ENCODE peak calls at places on chromosome 13, in ten cellular contexts. A is PC-3; J is stimulated activated CD8-positive, alpha-beta memory T cell treated with anti-CD3 and anti-CD28 coated beads, Interleukin-7, amount 100 ng/mL, for 1 hour; Q is AG04450; C is mucosa of gallbladder; B is T-helper 22 cell; Y is NCI-H510A treated with DMSO at 0.1 percent for 48 hours; D is hypothalamus; L is ELR; S is CD4-positive, CD25-positive, alpha-beta regulatory T cell. H is an unnamed sample.

GRCh38 chr13:21580736-21581135 is 23.2 kb downstream of the MICU2 start:
- DNase-seq in A (no peak), J (no peak), Q (no peak), C (no peak), B (no peak), Y (no peak), D (no peak), L (no peak), S (no peak), H (no peak)

GRCh38 chr13:92716749-92717148 is 509.9 kb upstream of the GPC6 start:
- DNase-seq in A (peak), J (no peak), Q (no peak), C (no peak), B (no peak), Y (no peak), D (no peak), L (peak), S (no peak), H (no peak)

GRCh38 chr13:23715762-23716235 is 145.6 kb downstream of the TNFRSF19 start:
- DNase-seq in A (peak), J (no peak), Q (no peak), C (peak), B (no peak), Y (no peak), D (no peak), L (peak), S (no peak), H (peak)

GRCh38 chr13:35988648-35989081 is 142.5 kb downstream of the DCLK1 start:
- DNase-seq in A (no peak), J (no peak), Q (no peak), C (no peak), B (no peak), Y (peak), D (no peak), L (no peak), S (no peak), H (no peak)

GRCh38 chr13:41561179-41561578 is 103.8 kb downstream of the RGCC start:
- DNase-seq in A (no peak), J (no peak), Q (no peak), C (no peak), B (no peak), Y (no peak), D (no peak), L (no peak), S (no peak), H (no peak)

GRCh38 chr13:42667638-42668037 is 93.7 kb downstream of the TNFSF11 start:
- DNase-seq in A (no peak), J (no peak), Q (no peak), C (no peak), B (no peak), Y (no peak), D (no peak), L (no peak), S (no peak), H (no peak)

GRCh38 chr13:32001392-32001768 is 30.2 kb upstream of the FRY start:
- DNase-seq in A (peak), J (no peak), Q (no peak), C (peak), B (no peak), Y (peak), D (no peak), L (peak), S (no peak), H (peak)

GRCh38 chr13:49791753-49792549 is 531 bp downstream of the KPNA3 start:
- DNase-seq in A (peak), J (no peak), Q (no peak), C (peak), B (peak), Y (peak), D (peak), L (peak), S (peak), H (peak)

GRCh38 chr13:81106348-81106747 is 765.4 kb upstream of the SPRY2 start:
- DNase-seq in A (no peak), J (no peak), Q (no peak), C (no peak), B (no peak), Y (no peak), D (no peak), L (no peak), S (no peak), H (no peak)

GRCh38 chr13:51874651-51875050 is 12.9 kb downstream of the CCDC70 start:
- DNase-seq in A (no peak), J (no peak), Q (no peak), C (no peak), B (no peak), Y (peak), D (no peak), L (no peak), S (no peak), H (no peak)

GRCh38 chr13:38309397-38309796 is 40.3 kb upstream of the UFM1 start:
- DNase-seq in A (peak), J (no peak), Q (no peak), C (no peak), B (no peak), Y (no peak), D (no peak), L (peak), S (no peak), H (no peak)

GRCh38 chr13:21106089-21106488 is 44.7 kb upstream of the LATS2 start:
- DNase-seq in A (peak), J (no peak), Q (peak), C (no peak), B (no peak), Y (no peak), D (no peak), L (peak), S (no peak), H (no peak)

GRCh38 chr13:26459276-26460131 is 98.0 kb upstream of the WASF3 start:
- DNase-seq in A (peak), J (no peak), Q (no peak), C (no peak), B (no peak), Y (no peak), D (no peak), L (peak), S (no peak), H (no peak)

GRCh38 chr13:31192306-31192705 is 7.5 kb upstream of the B3GLCT start:
- DNase-seq in A (no peak), J (no peak), Q (no peak), C (no peak), B (no peak), Y (no peak), D (peak), L (no peak), S (no peak), H (no peak)

GRCh38 chr13:108495686-108496363 is 133.6 kb upstream of the MYO16 start:
- DNase-seq in A (no peak), J (no peak), Q (no peak), C (no peak), B (peak), Y (no peak), D (no peak), L (no peak), S (peak), H (peak)

GRCh38 chr13:79776538-79776937 is 295.6 kb downstream of the NDFIP2 start:
- DNase-seq in A (peak), J (no peak), Q (no peak), C (no peak), B (no peak), Y (no peak), D (no peak), L (peak), S (no peak), H (no peak)

GRCh38 chr13:34867590-34867989 is 74.5 kb upstream of the NBEA start:
- DNase-seq in A (peak), J (no peak), Q (no peak), C (no peak), B (no peak), Y (no peak), D (no peak), L (peak), S (no peak), H (no peak)

GRCh38 chr13:111398715-111399299 is 78.4 kb downstream of the TEX29 start:
- DNase-seq in A (no peak), J (no peak), Q (no peak), C (no peak), B (no peak), Y (no peak), D (no peak), L (no peak), S (no peak), H (no peak)

GRCh38 chr13:23705578-23705977 is 135.4 kb downstream of the TNFRSF19 start:
- DNase-seq in A (no peak), J (no peak), Q (no peak), C (no peak), B (no peak), Y (no peak), D (no peak), L (no peak), S (no peak), H (no peak)

GRCh38 chr13:24618219-24618955 is 61.8 kb upstream of the ATP12A start:
- DNase-seq in A (no peak), J (peak), Q (no peak), C (no peak), B (peak), Y (no peak), D (no peak), L (peak), S (peak), H (no peak)

GRCh38 chr13:23391752-23392151 is 41.8 kb downstream of the SACS start:
- DNase-seq in A (peak), J (no peak), Q (no peak), C (no peak), B (no peak), Y (no peak), D (no peak), L (peak), S (no peak), H (no peak)

GRCh38 chr13:112012004-112012704 is 54.8 kb upstream of the SOX1 start:
- DNase-seq in A (no peak), J (no peak), Q (no peak), C (no peak), B (no peak), Y (no peak), D (no peak), L (no peak), S (no peak), H (peak)

GRCh38 chr13:98528663-98529064 is 48.2 kb downstream of the STK24 start:
- DNase-seq in A (no peak), J (no peak), Q (no peak), C (no peak), B (no peak), Y (no peak), D (no peak), L (no peak), S (no peak), H (no peak)

GRCh38 chr13:60335531-60335930 is 61.5 kb upstream of the TDRD3 start:
- DNase-seq in A (peak), J (no peak), Q (no peak), C (no peak), B (no peak), Y (no peak), D (no peak), L (peak), S (no peak), H (no peak)